ENCODE peak calls at places on chromosomes 3 and 15, in six cellular contexts. P is H1, J is neuronal stem cell, D is H9, Y is IMR-90, F is mesendoderm. L is an unnamed sample.

GRCh38 chr3:13014755-13015285 is 58.4 kb downstream of the IQSEC1 start:
- DNase-seq in P (no peak), J (no peak), F (no peak), Y (no peak), D (no peak), L (no peak)

GRCh38 chr3:13780432-13781173 is 99.3 kb downstream of the WNT7A start:
- DNase-seq in F (no peak), D (no peak), P (no peak), J (no peak), Y (no peak), L (no peak)

GRCh38 chr15:35168464-35168863 is 83.4 kb upstream of the NANOGP8 start:
- DNase-seq in F (no peak), D (no peak), J (no peak), P (no peak), Y (peak), L (peak)

GRCh38 chr15:91508633-91509032 is 344.9 kb upstream of the SLCO3A1 start:
- DNase-seq in D (no peak), J (no peak), P (no peak), Y (peak), F (no peak), L (no peak)

GRCh38 chr3:138038725-138039462 is 28.9 kb downstream of the CLDN18 start:
- DNase-seq in F (peak), J (no peak), Y (no peak), P (no peak), D (no peak), L (no peak)

GRCh38 chr3:61669203-61669602 is 107.8 kb downstream of the PTPRG start:
- DNase-seq in Y (no peak), P (no peak), F (no peak), J (no peak), D (no peak), L (no peak)

GRCh38 chr3:181326637-181327223 is 337.2 kb upstream of the DNAJC19 start:
- DNase-seq in J (peak), P (no peak), D (no peak), Y (no peak), F (peak), L (no peak)

GRCh38 chr3:188402229-188402628 is 248.3 kb downstream of the LPP start:
- DNase-seq in P (no peak), J (no peak), D (no peak), Y (no peak), F (no peak), L (no peak)

GRCh38 chr3:127820871-127821853 is 1.2 kb downstream of the MGLL start:
- DNase-seq in Y (peak), D (no peak), F (no peak), J (no peak), P (no peak), L (peak)

GRCh38 chr15:73540161-73540560 is 93.0 kb downstream of the NPTN start:
- DNase-seq in P (no peak), Y (no peak), D (no peak), J (no peak), F (no peak), L (peak)

GRCh38 chr3:123042413-123042812 is 14.8 kb upstream of the SEMA5B start:
- DNase-seq in J (no peak), Y (no peak), D (no peak), P (no peak), F (no peak), L (no peak)

GRCh38 chr3:75059120-75059519 is 444.7 kb upstream of the CNTN3 start:
- DNase-seq in F (no peak), P (no peak), Y (no peak), J (no peak), D (no peak), L (no peak)

GRCh38 chr15:67967871-67968423 is 86.2 kb upstream of the PIAS1 start:
- DNase-seq in F (peak), P (no peak), J (peak), D (peak), Y (peak), L (peak)

GRCh38 chr15:77869021-77869895 is 208.3 kb downstream of the TBC1D2B start:
- DNase-seq in Y (no peak), D (no peak), P (no peak), J (no peak), F (peak), L (peak)

GRCh38 chr3:157174265-157174615 is 14.3 kb upstream of the CCNL1 start:
- DNase-seq in P (no peak), J (no peak), D (no peak), F (no peak), Y (no peak), L (no peak)

GRCh38 chr3:15345051-15345607 is 12.7 kb upstream of the SH3BP5 start:
- DNase-seq in D (no peak), J (no peak), Y (no peak), F (no peak), P (no peak), L (no peak)

GRCh38 chr15:90315276-90315982 is 36.7 kb upstream of the ZNF774 start:
- DNase-seq in P (no peak), Y (peak), D (no peak), F (no peak), J (no peak), L (peak)

GRCh38 chr3:29279830-29280229 is 1.0 kb upstream of the RBMS3 start:
- DNase-seq in D (no peak), P (no peak), J (no peak), F (no peak), Y (peak), L (peak)

GRCh38 chr3:139198186-139198585 is 145.6 kb upstream of the MRPS22 start:
- DNase-seq in D (no peak), J (no peak), F (peak), Y (no peak), P (no peak), L (no peak)

GRCh38 chr3:59186735-59187134 is 136.9 kb upstream of the CFAP20DC start:
- DNase-seq in D (no peak), J (no peak), P (no peak), Y (no peak), F (no peak), L (no peak)

GRCh38 chr15:34999906-35000305 is 11.8 kb upstream of the ZNF770 start:
- DNase-seq in J (no peak), F (no peak), Y (no peak), P (no peak), D (no peak), L (no peak)

DNA sequence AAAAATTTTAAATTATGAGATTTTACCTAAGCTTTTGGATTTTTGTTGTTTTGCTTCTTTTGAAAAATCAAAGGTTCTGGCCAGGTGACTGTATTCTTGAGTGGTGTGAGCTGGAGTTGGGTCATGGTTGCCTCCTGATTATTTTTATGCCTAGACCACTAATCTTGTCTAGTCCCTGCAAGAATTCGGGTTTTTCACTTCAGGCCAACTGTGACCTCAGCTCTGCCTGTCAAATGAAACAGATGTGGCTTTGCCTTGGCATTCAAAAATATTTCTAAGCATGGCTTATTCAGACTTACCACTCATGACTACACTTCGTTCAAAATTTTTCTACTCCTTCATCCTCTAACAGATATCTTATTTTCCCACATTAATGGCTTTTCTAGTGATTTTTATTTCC is 25.4 kb upstream of the CDV3 start:
- DNase-seq in P (no peak), F (no peak), J (no peak), D (no peak), Y (peak), L (no peak)
- H3K4me2 ChIP-seq in P (peak), F (no peak), J (no peak), D (no peak), Y (peak), L (peak)

DNA sequence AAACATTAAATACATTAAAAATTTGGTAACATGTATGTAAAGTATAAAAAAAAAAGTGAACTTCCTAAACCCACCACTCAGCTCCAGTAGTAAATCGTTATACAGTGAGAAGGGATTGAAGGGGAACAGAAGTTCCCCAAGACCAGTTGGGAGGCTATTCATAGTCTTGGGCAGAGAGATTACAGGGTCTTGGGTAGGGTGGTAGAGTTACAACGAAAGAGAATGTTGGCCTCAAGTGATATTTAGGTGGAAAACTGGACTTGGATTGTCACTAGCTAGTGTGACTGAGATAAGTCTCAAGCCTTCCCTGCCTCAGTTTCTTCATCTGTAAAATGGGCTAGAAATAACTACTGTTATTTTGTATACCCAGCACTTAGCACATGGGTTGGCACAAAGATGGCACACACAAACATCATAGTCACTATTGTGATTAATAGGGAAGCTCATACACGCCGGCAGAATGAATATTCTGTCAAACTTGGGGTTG is 431 bp upstream of the YEATS2 start:
- DNase-seq in Y (no peak), P (no peak), J (no peak), F (no peak), D (no peak), L (no peak)
- H3K23ac ChIP-seq in Y (peak), P (no peak), J (no peak), F (no peak), D (no peak), L (no peak)

GRCh38 chr15:66100761-66101160 is 152.8 kb downstream of the MEGF11 start:
- DNase-seq in F (no peak), D (no peak), P (no peak), Y (no peak), J (no peak), L (no peak)
- H4K8ac ChIP-seq in F (no peak), D (no peak), P (no peak), Y (no peak), J (no peak), L (no peak)

DNA sequence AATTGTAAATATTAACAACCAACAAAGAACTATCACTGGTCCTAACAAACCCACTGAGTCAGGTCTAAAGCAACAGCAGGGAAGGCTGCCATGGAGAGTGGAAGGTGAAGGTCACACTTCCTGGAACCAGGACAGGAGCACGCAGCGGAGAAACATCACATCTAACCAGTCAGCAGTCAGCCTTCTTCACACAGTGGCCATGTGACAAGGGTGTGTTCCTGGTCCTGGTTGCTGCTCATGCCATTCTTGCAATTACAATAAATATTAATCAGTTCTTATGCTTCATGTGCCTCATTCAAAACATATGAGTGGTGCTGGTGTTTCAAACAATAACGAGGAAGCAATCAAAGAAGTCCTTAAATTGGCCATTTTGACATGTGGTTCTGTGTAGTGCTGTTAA is 162.8 kb downstream of the ARRDC4 start:
- DNase-seq in Y (no peak), P (no peak), J (no peak), D (no peak), F (no peak), L (no peak)
- H3K4me2 ChIP-seq in Y (no peak), P (no peak), J (no peak), D (no peak), F (no peak), L (no peak)

GRCh38 chr3:126661965-126662364 is 7.0 kb upstream of the TXNRD3 start:
- DNase-seq in J (no peak), F (no peak), D (no peak), P (no peak), Y (no peak), L (no peak)
- H3K23ac ChIP-seq in J (no peak), F (no peak), D (no peak), P (no peak), Y (no peak), L (no peak)

DNA sequence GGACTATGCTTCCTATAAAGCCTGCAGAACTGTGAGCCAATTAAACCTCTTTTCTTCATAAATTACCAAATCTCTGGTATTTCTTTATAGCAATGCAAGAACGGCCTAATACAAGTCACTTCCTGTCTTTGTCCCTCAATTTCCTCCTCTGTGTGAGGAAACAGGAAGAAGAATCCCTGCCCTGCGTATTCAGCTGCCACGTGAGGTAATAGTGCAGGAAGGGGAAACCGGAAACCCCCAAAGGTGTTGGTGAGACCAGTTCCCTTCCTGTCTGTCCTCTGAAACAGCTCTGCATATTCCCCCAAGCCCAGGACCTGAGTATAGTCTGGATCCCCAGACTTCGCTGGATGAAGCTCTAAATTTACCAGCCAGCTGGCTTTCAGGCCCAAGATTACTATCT is 18.1 kb upstream of the PTPN23 start:
- DNase-seq in D (no peak), P (no peak), F (no peak), J (no peak), Y (no peak), L (no peak)
- H4K8ac ChIP-seq in D (no peak), P (no peak), F (no peak), J (no peak), Y (no peak), L (no peak)

GRCh38 chr3:158809642-158810041 is 7.8 kb downstream of the MFSD1 start:
- DNase-seq in P (no peak), Y (peak), F (no peak), D (no peak), J (no peak), L (peak)

GRCh38 chr3:158808697-158809096 is 6.8 kb downstream of the MFSD1 start:
- DNase-seq in D (no peak), P (no peak), J (no peak), F (peak), Y (peak), L (peak)

DNA sequence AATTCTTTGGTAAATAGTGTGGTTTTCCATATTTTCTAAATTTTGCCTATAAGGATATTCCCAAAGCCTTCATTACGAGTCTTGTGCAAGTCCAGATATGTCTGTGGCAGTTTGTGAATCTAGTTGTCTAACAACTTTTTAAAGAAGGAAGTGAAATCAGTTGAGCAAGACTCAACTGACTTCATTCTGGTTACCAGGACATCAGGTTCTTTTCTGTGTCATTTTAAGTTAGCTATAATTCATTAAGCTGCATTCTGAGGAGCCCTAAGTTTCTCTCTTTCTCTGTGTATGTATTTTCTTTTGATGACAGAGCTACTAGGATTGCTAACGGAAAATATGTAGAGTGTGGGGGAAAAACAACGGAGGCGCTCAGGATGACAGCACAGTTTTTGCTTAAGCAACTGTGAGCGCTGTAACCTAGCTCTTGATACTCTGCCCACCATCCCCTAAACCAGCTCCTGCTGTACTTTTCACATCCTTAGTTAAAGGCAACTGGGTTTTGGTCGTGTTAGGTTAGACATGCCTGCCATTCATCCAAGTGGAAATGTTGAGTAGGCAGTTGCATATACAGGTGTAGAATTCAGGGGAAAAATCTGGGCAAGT is 9.1 kb downstream of the MFSD1 start:
- DNase-seq in D (no peak), F (no peak), Y (no peak), P (no peak), J (no peak), L (no peak)
- H3K4me2 ChIP-seq in D (no peak), F (no peak), Y (no peak), P (no peak), J (no peak), L (no peak)